ENCODE peak calls at places on chromosomes 6 and 20, in nine cellular contexts. One of them, this sample, is unnamed.

GRCh38 chr6:30819287-30819917 is 64.9 kb upstream of the DDR1 start:
- DNase-seq in anterior cingulate cortex: no peak
- DNase-seq in MV-4-11: no peak
- DNase-seq in endothelial cell: no peak
- DNase-seq in non-pigmented ciliary epithelial cell: no peak
- DNase-seq in NCI-H2081: no peak
- DNase-seq in iris pigment epithelial cell: peak
- DNase-seq in EL: no peak
- DNase-seq in stimulated activated CD8-positive, alpha-beta memory T cell treated with anti-CD3 and anti-CD28 coated beads, Interleukin-4, amount 100 ng/mL, for 48 hours: peak
- DNase-seq in this sample: no peak

GRCh38 chr6:106512048-106512957 is 117.0 kb downstream of the RTN4IP1 start:
- DNase-seq in anterior cingulate cortex: no peak
- DNase-seq in MV-4-11: peak
- DNase-seq in endothelial cell: peak
- DNase-seq in non-pigmented ciliary epithelial cell: no peak
- DNase-seq in NCI-H2081: no peak
- DNase-seq in iris pigment epithelial cell: peak
- DNase-seq in EL: peak
- DNase-seq in stimulated activated CD8-positive, alpha-beta memory T cell treated with anti-CD3 and anti-CD28 coated beads, Interleukin-4, amount 100 ng/mL, for 48 hours: peak
- DNase-seq in this sample: peak

GRCh38 chr6:138410972-138411667 is 7.1 kb downstream of the HEBP2 start:
- DNase-seq in anterior cingulate cortex: no peak
- DNase-seq in MV-4-11: peak
- DNase-seq in endothelial cell: no peak
- DNase-seq in non-pigmented ciliary epithelial cell: peak
- DNase-seq in NCI-H2081: no peak
- DNase-seq in iris pigment epithelial cell: peak
- DNase-seq in EL: peak
- DNase-seq in stimulated activated CD8-positive, alpha-beta memory T cell treated with anti-CD3 and anti-CD28 coated beads, Interleukin-4, amount 100 ng/mL, for 48 hours: no peak
- DNase-seq in this sample: peak

GRCh38 chr20:5550738-5551529 is 199.3 kb upstream of the SHLD1 start:
- DNase-seq in anterior cingulate cortex: no peak
- DNase-seq in MV-4-11: no peak
- DNase-seq in endothelial cell: no peak
- DNase-seq in non-pigmented ciliary epithelial cell: no peak
- DNase-seq in NCI-H2081: no peak
- DNase-seq in iris pigment epithelial cell: no peak
- DNase-seq in EL: no peak
- DNase-seq in stimulated activated CD8-positive, alpha-beta memory T cell treated with anti-CD3 and anti-CD28 coated beads, Interleukin-4, amount 100 ng/mL, for 48 hours: no peak
- DNase-seq in this sample: no peak

GRCh38 chr6:10586302-10586701 is 65.2 kb downstream of the GCNT2 start:
- DNase-seq in anterior cingulate cortex: no peak
- DNase-seq in MV-4-11: no peak
- DNase-seq in endothelial cell: no peak
- DNase-seq in non-pigmented ciliary epithelial cell: no peak
- DNase-seq in NCI-H2081: no peak
- DNase-seq in iris pigment epithelial cell: no peak
- DNase-seq in EL: no peak
- DNase-seq in stimulated activated CD8-positive, alpha-beta memory T cell treated with anti-CD3 and anti-CD28 coated beads, Interleukin-4, amount 100 ng/mL, for 48 hours: no peak
- DNase-seq in this sample: no peak

GRCh38 chr20:47315339-47315662 is 41.2 kb downstream of the ZMYND8 start:
- DNase-seq in anterior cingulate cortex: no peak
- DNase-seq in MV-4-11: no peak
- DNase-seq in endothelial cell: no peak
- DNase-seq in non-pigmented ciliary epithelial cell: no peak
- DNase-seq in NCI-H2081: no peak
- DNase-seq in iris pigment epithelial cell: peak
- DNase-seq in EL: peak
- DNase-seq in stimulated activated CD8-positive, alpha-beta memory T cell treated with anti-CD3 and anti-CD28 coated beads, Interleukin-4, amount 100 ng/mL, for 48 hours: no peak
- DNase-seq in this sample: peak

GRCh38 chr20:32973077-32973717 is 31.0 kb downstream of the SUN5 start:
- DNase-seq in anterior cingulate cortex: no peak
- DNase-seq in MV-4-11: no peak
- DNase-seq in endothelial cell: no peak
- DNase-seq in non-pigmented ciliary epithelial cell: no peak
- DNase-seq in NCI-H2081: no peak
- DNase-seq in iris pigment epithelial cell: no peak
- DNase-seq in EL: no peak
- DNase-seq in stimulated activated CD8-positive, alpha-beta memory T cell treated with anti-CD3 and anti-CD28 coated beads, Interleukin-4, amount 100 ng/mL, for 48 hours: peak
- DNase-seq in this sample: no peak

GRCh38 chr6:43993881-43994523 is 133.2 kb downstream of the MRPL14 start:
- DNase-seq in anterior cingulate cortex: no peak
- DNase-seq in MV-4-11: no peak
- DNase-seq in endothelial cell: no peak
- DNase-seq in non-pigmented ciliary epithelial cell: no peak
- DNase-seq in NCI-H2081: no peak
- DNase-seq in iris pigment epithelial cell: no peak
- DNase-seq in EL: no peak
- DNase-seq in stimulated activated CD8-positive, alpha-beta memory T cell treated with anti-CD3 and anti-CD28 coated beads, Interleukin-4, amount 100 ng/mL, for 48 hours: no peak
- DNase-seq in this sample: no peak

GRCh38 chr6:131600696-131601095 is 27.3 kb downstream of the MED23 start:
- DNase-seq in anterior cingulate cortex: no peak
- DNase-seq in MV-4-11: no peak
- DNase-seq in endothelial cell: no peak
- DNase-seq in non-pigmented ciliary epithelial cell: no peak
- DNase-seq in NCI-H2081: no peak
- DNase-seq in iris pigment epithelial cell: no peak
- DNase-seq in EL: no peak
- DNase-seq in stimulated activated CD8-positive, alpha-beta memory T cell treated with anti-CD3 and anti-CD28 coated beads, Interleukin-4, amount 100 ng/mL, for 48 hours: no peak
- DNase-seq in this sample: no peak

GRCh38 chr6:1311400-1312192 is at the start of gene FOXQ1:
- DNase-seq in anterior cingulate cortex: peak
- DNase-seq in MV-4-11: no peak
- DNase-seq in endothelial cell: peak
- DNase-seq in non-pigmented ciliary epithelial cell: no peak
- DNase-seq in NCI-H2081: no peak
- DNase-seq in iris pigment epithelial cell: peak
- DNase-seq in EL: peak
- DNase-seq in stimulated activated CD8-positive, alpha-beta memory T cell treated with anti-CD3 and anti-CD28 coated beads, Interleukin-4, amount 100 ng/mL, for 48 hours: peak
- DNase-seq in this sample: no peak

GRCh38 chr20:40599987-40600386 is 89.0 kb downstream of the MAFB start:
- DNase-seq in anterior cingulate cortex: no peak
- DNase-seq in MV-4-11: no peak
- DNase-seq in endothelial cell: no peak
- DNase-seq in non-pigmented ciliary epithelial cell: no peak
- DNase-seq in NCI-H2081: no peak
- DNase-seq in iris pigment epithelial cell: no peak
- DNase-seq in EL: no peak
- DNase-seq in stimulated activated CD8-positive, alpha-beta memory T cell treated with anti-CD3 and anti-CD28 coated beads, Interleukin-4, amount 100 ng/mL, for 48 hours: no peak
- DNase-seq in this sample: no peak

GRCh38 chr20:58174708-58175287 is 53.7 kb downstream of the ANKRD60 start:
- DNase-seq in anterior cingulate cortex: no peak
- DNase-seq in MV-4-11: no peak
- DNase-seq in endothelial cell: no peak
- DNase-seq in non-pigmented ciliary epithelial cell: no peak
- DNase-seq in NCI-H2081: no peak
- DNase-seq in iris pigment epithelial cell: peak
- DNase-seq in EL: no peak
- DNase-seq in stimulated activated CD8-positive, alpha-beta memory T cell treated with anti-CD3 and anti-CD28 coated beads, Interleukin-4, amount 100 ng/mL, for 48 hours: no peak
- DNase-seq in this sample: no peak

GRCh38 chr6:74742793-74743508 is 462.9 kb downstream of the COL12A1 start:
- DNase-seq in anterior cingulate cortex: no peak
- DNase-seq in MV-4-11: no peak
- DNase-seq in endothelial cell: no peak
- DNase-seq in non-pigmented ciliary epithelial cell: no peak
- DNase-seq in NCI-H2081: no peak
- DNase-seq in iris pigment epithelial cell: no peak
- DNase-seq in EL: no peak
- DNase-seq in stimulated activated CD8-positive, alpha-beta memory T cell treated with anti-CD3 and anti-CD28 coated beads, Interleukin-4, amount 100 ng/mL, for 48 hours: no peak
- DNase-seq in this sample: no peak

GRCh38 chr20:12554416-12554815 is 454.4 kb upstream of the SPTLC3 start:
- DNase-seq in anterior cingulate cortex: no peak
- DNase-seq in MV-4-11: no peak
- DNase-seq in endothelial cell: no peak
- DNase-seq in non-pigmented ciliary epithelial cell: no peak
- DNase-seq in NCI-H2081: no peak
- DNase-seq in iris pigment epithelial cell: no peak
- DNase-seq in EL: no peak
- DNase-seq in stimulated activated CD8-positive, alpha-beta memory T cell treated with anti-CD3 and anti-CD28 coated beads, Interleukin-4, amount 100 ng/mL, for 48 hours: no peak
- DNase-seq in this sample: no peak

GRCh38 chr20:14889503-14890125 is 552.2 kb upstream of the FLRT3 start:
- DNase-seq in anterior cingulate cortex: no peak
- DNase-seq in MV-4-11: no peak
- DNase-seq in endothelial cell: no peak
- DNase-seq in non-pigmented ciliary epithelial cell: no peak
- DNase-seq in NCI-H2081: no peak
- DNase-seq in iris pigment epithelial cell: no peak
- DNase-seq in EL: no peak
- DNase-seq in stimulated activated CD8-positive, alpha-beta memory T cell treated with anti-CD3 and anti-CD28 coated beads, Interleukin-4, amount 100 ng/mL, for 48 hours: no peak
- DNase-seq in this sample: no peak

GRCh38 chr6:62371840-62372239 is 85.8 kb upstream of the KHDRBS2 start:
- DNase-seq in anterior cingulate cortex: no peak
- DNase-seq in MV-4-11: no peak
- DNase-seq in endothelial cell: no peak
- DNase-seq in non-pigmented ciliary epithelial cell: no peak
- DNase-seq in NCI-H2081: peak
- DNase-seq in iris pigment epithelial cell: no peak
- DNase-seq in EL: no peak
- DNase-seq in stimulated activated CD8-positive, alpha-beta memory T cell treated with anti-CD3 and anti-CD28 coated beads, Interleukin-4, amount 100 ng/mL, for 48 hours: no peak
- DNase-seq in this sample: no peak

GRCh38 chr20:59047938-59048680 is 5.5 kb upstream of the PRELID3B start:
- DNase-seq in anterior cingulate cortex: no peak
- DNase-seq in MV-4-11: no peak
- DNase-seq in endothelial cell: no peak
- DNase-seq in non-pigmented ciliary epithelial cell: no peak
- DNase-seq in NCI-H2081: no peak
- DNase-seq in iris pigment epithelial cell: peak
- DNase-seq in EL: peak
- DNase-seq in stimulated activated CD8-positive, alpha-beta memory T cell treated with anti-CD3 and anti-CD28 coated beads, Interleukin-4, amount 100 ng/mL, for 48 hours: no peak
- DNase-seq in this sample: peak

GRCh38 chr20:49854190-49854875 is 41.7 kb downstream of the SLC9A8 start:
- DNase-seq in anterior cingulate cortex: no peak
- DNase-seq in MV-4-11: no peak
- DNase-seq in endothelial cell: no peak
- DNase-seq in non-pigmented ciliary epithelial cell: no peak
- DNase-seq in NCI-H2081: no peak
- DNase-seq in iris pigment epithelial cell: no peak
- DNase-seq in EL: no peak
- DNase-seq in stimulated activated CD8-positive, alpha-beta memory T cell treated with anti-CD3 and anti-CD28 coated beads, Interleukin-4, amount 100 ng/mL, for 48 hours: no peak
- DNase-seq in this sample: no peak

GRCh38 chr6:39804666-39805065 is 12.5 kb downstream of the DAAM2 start:
- DNase-seq in anterior cingulate cortex: no peak
- DNase-seq in MV-4-11: no peak
- DNase-seq in endothelial cell: no peak
- DNase-seq in non-pigmented ciliary epithelial cell: peak
- DNase-seq in NCI-H2081: no peak
- DNase-seq in iris pigment epithelial cell: peak
- DNase-seq in EL: peak
- DNase-seq in stimulated activated CD8-positive, alpha-beta memory T cell treated with anti-CD3 and anti-CD28 coated beads, Interleukin-4, amount 100 ng/mL, for 48 hours: no peak
- DNase-seq in this sample: peak

GRCh38 chr6:16031278-16031981 is 97.5 kb upstream of the MYLIP start:
- DNase-seq in anterior cingulate cortex: no peak
- DNase-seq in MV-4-11: no peak
- DNase-seq in endothelial cell: no peak
- DNase-seq in non-pigmented ciliary epithelial cell: no peak
- DNase-seq in NCI-H2081: no peak
- DNase-seq in iris pigment epithelial cell: no peak
- DNase-seq in EL: no peak
- DNase-seq in stimulated activated CD8-positive, alpha-beta memory T cell treated with anti-CD3 and anti-CD28 coated beads, Interleukin-4, amount 100 ng/mL, for 48 hours: no peak
- DNase-seq in this sample: no peak

GRCh38 chr20:61668771-61669503 is 396.7 kb downstream of the TAF4 start:
- DNase-seq in anterior cingulate cortex: no peak
- DNase-seq in MV-4-11: no peak
- DNase-seq in endothelial cell: no peak
- DNase-seq in non-pigmented ciliary epithelial cell: no peak
- DNase-seq in NCI-H2081: no peak
- DNase-seq in iris pigment epithelial cell: no peak
- DNase-seq in EL: no peak
- DNase-seq in stimulated activated CD8-positive, alpha-beta memory T cell treated with anti-CD3 and anti-CD28 coated beads, Interleukin-4, amount 100 ng/mL, for 48 hours: no peak
- DNase-seq in this sample: no peak

GRCh38 chr6:52545844-52546119 is 31.1 kb downstream of the TRAM2 start:
- DNase-seq in anterior cingulate cortex: no peak
- DNase-seq in MV-4-11: no peak
- DNase-seq in endothelial cell: no peak
- DNase-seq in non-pigmented ciliary epithelial cell: no peak
- DNase-seq in NCI-H2081: no peak
- DNase-seq in iris pigment epithelial cell: no peak
- DNase-seq in EL: no peak
- DNase-seq in stimulated activated CD8-positive, alpha-beta memory T cell treated with anti-CD3 and anti-CD28 coated beads, Interleukin-4, amount 100 ng/mL, for 48 hours: no peak
- DNase-seq in this sample: no peak

GRCh38 chr6:34189806-34190503 is 44.1 kb upstream of the GRM4 start:
- DNase-seq in anterior cingulate cortex: no peak
- DNase-seq in MV-4-11: peak
- DNase-seq in endothelial cell: no peak
- DNase-seq in non-pigmented ciliary epithelial cell: no peak
- DNase-seq in NCI-H2081: no peak
- DNase-seq in iris pigment epithelial cell: no peak
- DNase-seq in EL: no peak
- DNase-seq in stimulated activated CD8-positive, alpha-beta memory T cell treated with anti-CD3 and anti-CD28 coated beads, Interleukin-4, amount 100 ng/mL, for 48 hours: peak
- DNase-seq in this sample: no peak

This sample was measured in LHCN-M2.